ENCODE peak calls at places on chromosomes 1 and 21, in seven cellular contexts. Y is GM12865; J is ovary; V is GM12864; D is naive thymus-derived CD4-positive, alpha-beta T cell; E is neural progenitor cell; S is ascending aorta. A is an unnamed sample.

GRCh38 chr1:115121793-115122192 is 32.5 kb upstream of the TSPAN2 start:
- DNase-seq in Y (no peak), J (no peak), V (no peak), D (no peak), E (no peak), S (no peak), A (no peak)

GRCh38 chr1:204104331-204105222 is 31.7 kb downstream of the SOX13 start:
- DNase-seq in Y (no peak), J (no peak), V (no peak), D (no peak), E (no peak), S (no peak), A (no peak)

GRCh38 chr1:40313958-40314720 is 2.9 kb downstream of the COL9A2 start:
- DNase-seq in Y (no peak), J (no peak), V (no peak), D (no peak), E (peak; percentile 9), S (peak; percentile 53), A (no peak)

GRCh38 chr1:109790329-109790728 is 26.6 kb upstream of the EPS8L3 start:
- DNase-seq in Y (no peak), J (no peak), V (no peak), D (no peak), E (no peak), S (no peak), A (no peak)

GRCh38 chr1:2555634-2556276 is 416 bp upstream of the TNFRSF14 start:
- DNase-seq in Y (peak; percentile 88), J (peak; percentile 89), V (peak; percentile 55), D (peak; percentile 56), E (no peak), S (peak; percentile 90), A (peak; percentile 83)

GRCh38 chr1:156705321-156705917 is at the start of gene CRABP2:
- DNase-seq in Y (no peak), J (peak; percentile 31), V (no peak), D (no peak), E (peak; percentile 83), S (no peak), A (peak; percentile 51)

GRCh38 chr1:33388989-33389771 is 41.7 kb downstream of the PHC2 start:
- DNase-seq in Y (no peak), J (peak; percentile 47), V (no peak), D (no peak), E (no peak), S (no peak), A (peak; percentile 42)

GRCh38 chr1:18938008-18938706 is 18.3 kb downstream of the IFFO2 start:
- DNase-seq in Y (no peak), J (no peak), V (no peak), D (no peak), E (no peak), S (no peak), A (no peak)

GRCh38 chr1:115507256-115507589 is 134.5 kb upstream of the VANGL1 start:
- DNase-seq in Y (peak; percentile 10), J (no peak), V (no peak), D (no peak), E (peak; percentile 64), S (no peak), A (peak; percentile 20)

GRCh38 chr1:18481190-18481920 is 625 bp downstream of the KLHDC7A start:
- DNase-seq in Y (peak; percentile 62), J (no peak), V (peak; percentile 24), D (no peak), E (no peak), S (no peak), A (no peak)

GRCh38 chr1:183023146-183023600 is at the start of gene LAMC1:
- DNase-seq in Y (peak; percentile 81), J (peak; percentile 74), V (no peak), D (no peak), E (peak; percentile 97), S (peak; percentile 79), A (peak; percentile 73)

GRCh38 chr1:93708734-93709481 is 27.3 kb upstream of the BCAR3 start:
- DNase-seq in Y (peak; percentile 64), J (peak; percentile 51), V (peak; percentile 60), D (no peak), E (no peak), S (peak; percentile 60), A (peak; percentile 47)

GRCh38 chr1:157307491-157307890 is 169.3 kb upstream of the ETV3 start:
- DNase-seq in Y (peak; percentile 45), J (no peak), V (no peak), D (no peak), E (no peak), S (no peak), A (no peak)

GRCh38 chr1:118985611-118986290 is 2.4 kb downstream of the TBX15 start:
- DNase-seq in Y (no peak), J (no peak), V (no peak), D (no peak), E (no peak), S (no peak), A (no peak)

GRCh38 chr21:34874689-34875513 is 174.2 kb downstream of the RUNX1 start:
- DNase-seq in Y (peak; percentile 58), J (no peak), V (no peak), D (no peak), E (no peak), S (no peak), A (no peak)
- H3K4me3 ChIP-seq in Y (peak overlapping the region; percentile 37), J (no peak overlapping the region), V (peak overlapping the region; percentile 17), D (no peak overlapping the region), E (no peak overlapping the region), S (no peak overlapping the region), A (no peak overlapping the region)

DNA sequence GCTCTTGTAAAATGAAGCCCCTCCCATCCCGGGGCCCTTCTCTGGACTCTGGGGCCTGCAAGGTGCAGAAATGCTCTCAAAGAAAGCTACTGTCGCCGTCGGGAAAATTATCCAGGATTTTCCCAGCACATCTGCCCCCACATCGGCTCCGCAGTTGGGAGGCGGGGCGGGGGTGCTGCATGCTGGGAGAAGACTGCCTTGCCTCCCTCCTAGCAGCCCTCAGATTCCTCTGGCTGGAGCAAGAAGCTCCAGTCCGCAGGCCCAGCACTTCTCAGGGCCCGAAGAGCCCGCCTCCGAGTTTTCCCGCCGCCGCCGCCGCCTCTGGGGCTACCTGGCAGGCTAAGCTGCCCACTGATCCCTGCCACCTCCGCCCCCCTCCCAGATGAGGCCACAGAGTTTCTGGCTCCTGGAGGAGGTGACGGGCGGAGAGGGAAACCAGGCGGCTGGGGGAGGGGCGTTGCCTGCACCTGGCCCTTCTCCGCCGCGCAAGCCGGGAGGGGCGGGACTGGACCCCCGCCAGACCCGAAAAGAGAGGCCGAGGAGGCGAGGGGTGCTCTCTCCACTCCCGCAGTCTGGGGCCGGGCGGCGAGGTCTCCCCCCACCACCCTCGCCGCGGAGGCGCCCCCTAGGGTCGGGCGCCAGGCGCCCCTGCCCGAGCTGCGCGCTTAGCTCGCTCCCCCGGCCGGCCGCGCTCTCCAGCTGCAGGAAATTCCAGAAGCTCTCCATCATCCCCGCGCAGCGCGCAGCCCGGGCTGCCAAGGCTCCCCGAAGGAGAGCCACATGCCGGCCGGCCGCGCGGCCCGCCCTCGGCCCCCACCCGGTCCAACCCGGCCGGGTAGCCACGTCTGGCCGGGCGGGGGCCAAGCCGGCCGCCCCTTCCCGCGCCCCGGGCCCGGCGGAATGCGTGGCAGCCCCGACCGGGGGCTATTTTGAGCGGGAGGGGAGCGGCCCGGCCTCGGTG is 28.8 kb downstream of the AHDC1 start:
- DNase-seq in Y (no peak), J (peak; percentile 87), V (no peak), D (no peak), E (peak; percentile 94), S (peak; percentile 90), A (peak; percentile 87)
- H3K4me3 ChIP-seq in Y (no peak overlapping the region), J (peak overlapping the region; percentile 51), V (no peak overlapping the region), D (no peak overlapping the region), E (peak overlapping the region; percentile 43), S (peak overlapping the region; percentile 64), A (peak overlapping the region; percentile 15)

DNA sequence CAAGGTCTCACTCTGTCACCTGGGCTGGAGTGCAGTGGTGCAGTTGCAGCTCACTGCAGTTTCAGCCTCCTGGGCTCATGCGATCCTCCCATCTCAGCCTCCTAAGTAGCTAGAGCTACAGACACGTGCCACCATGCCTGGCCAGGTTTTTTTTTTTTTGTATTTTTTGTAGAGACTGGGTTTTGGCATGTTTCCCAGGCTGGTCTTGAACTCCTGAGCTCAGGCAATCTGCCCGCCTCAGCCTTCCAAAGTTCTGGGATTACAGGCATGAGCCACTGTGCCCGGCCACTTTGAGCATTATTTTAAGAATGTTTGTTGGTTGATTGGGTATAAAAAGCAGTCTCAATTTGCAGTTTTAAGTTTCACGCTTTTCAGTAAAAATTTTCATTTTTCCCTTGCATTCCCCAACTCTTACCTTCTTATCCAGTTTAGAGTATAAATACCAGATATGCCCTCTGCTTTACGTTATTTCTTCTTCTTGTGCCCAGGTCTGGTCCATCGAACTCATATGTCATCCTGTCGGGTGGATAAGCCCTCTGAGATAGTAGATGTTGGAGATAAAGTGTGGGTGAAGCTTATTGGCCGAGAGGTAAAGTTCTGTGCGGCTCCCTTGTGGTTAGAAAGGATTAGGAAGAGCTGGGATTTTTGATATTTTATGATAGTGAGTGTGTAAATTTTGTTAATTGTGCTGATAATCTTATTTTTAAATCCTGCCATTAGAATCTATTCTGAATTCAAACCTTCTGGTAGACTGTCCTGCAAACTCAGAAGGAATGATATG is 36.0 kb downstream of the FABP3 start:
- DNase-seq in Y (no peak), J (no peak), V (no peak), D (no peak), E (no peak), S (no peak), A (no peak)
- H3K4me3 ChIP-seq in Y (no peak overlapping the region), J (no peak overlapping the region), V (no peak overlapping the region), D (no peak overlapping the region), E (no peak overlapping the region), S (no peak overlapping the region), A (no peak overlapping the region)

GRCh38 chr1:213457097-213457680 is 406.1 kb downstream of the RPS6KC1 start:
- DNase-seq in Y (no peak), J (no peak), V (no peak), D (no peak), E (no peak), S (peak; percentile 85), A (peak; percentile 25)
- H3K4me3 ChIP-seq in Y (no peak overlapping the region), J (no peak overlapping the region), V (no peak overlapping the region), D (no peak overlapping the region), E (no peak overlapping the region), S (peak overlapping the region; percentile 11), A (no peak overlapping the region)